ENCODE peak calls at places on chromosomes 7 and 10, in eight cellular contexts. Z is MM.1S; Q is stimulated activated CD4-positive, alpha-beta T cell treated with anti-CD3 and anti-CD28 coated beads, TNF-alpha, amount 100 ng/mL, for 1 hour; U is DMS153; W is HCT116; D is amygdala; A is NCI-H1092; L is kidney. I is an unnamed sample.

GRCh38 chr10:34908472-34908871 is 93.4 kb upstream of the PARD3 start:
- DNase-seq in Z (no peak), Q (no peak), U (no peak), W (no peak), D (no peak), A (no peak), L (no peak), I (peak; percentile 72)

GRCh38 chr7:148330124-148330818 is 260.3 kb upstream of the C7orf33 start:
- DNase-seq in Z (no peak), Q (no peak), U (no peak), W (no peak), D (no peak), A (no peak), L (no peak), I (no peak)

GRCh38 chr7:85695041-85695990 is 508.5 kb upstream of the SEMA3D start:
- DNase-seq in Z (no peak), Q (no peak), U (no peak), W (no peak), D (no peak), A (no peak), L (no peak), I (no peak)

GRCh38 chr10:16674147-16674703 is 143.0 kb downstream of the RSU1 start:
- DNase-seq in Z (no peak), Q (no peak), U (peak; percentile 73), W (no peak), D (no peak), A (peak; percentile 56), L (no peak), I (no peak)

GRCh38 chr10:14330390-14331071 is at the start of gene FRMD4A:
- DNase-seq in Z (no peak), Q (no peak), U (no peak), W (no peak), D (no peak), A (no peak), L (no peak), I (no peak)

GRCh38 chr7:144454256-144455039 is 51.0 kb upstream of the NOBOX start:
- DNase-seq in Z (peak; percentile 21), Q (no peak), U (no peak), W (peak; percentile 8), D (no peak), A (no peak), L (no peak), I (no peak)

GRCh38 chr10:88095291-88095721 is 231.9 kb downstream of the PTEN start:
- DNase-seq in Z (no peak), Q (no peak), U (no peak), W (no peak), D (no peak), A (no peak), L (no peak), I (no peak)

GRCh38 chr7:32063614-32064013 is 6.6 kb downstream of the PDE1C start:
- DNase-seq in Z (no peak), Q (no peak), U (no peak), W (no peak), D (no peak), A (no peak), L (no peak), I (no peak)

GRCh38 chr10:81957976-81958375 is 83.0 kb downstream of the NRG3 start:
- DNase-seq in Z (no peak), Q (no peak), U (no peak), W (no peak), D (no peak), A (no peak), L (no peak), I (no peak)

GRCh38 chr10:47326306-47326926 is 4.2 kb downstream of the GDF2 start:
- DNase-seq in Z (no peak), Q (no peak), U (no peak), W (no peak), D (no peak), A (no peak), L (peak; percentile 40), I (no peak)

GRCh38 chr7:43646603-43647313 is 63.9 kb downstream of the STK17A start:
- DNase-seq in Z (peak; percentile 55), Q (no peak), U (no peak), W (no peak), D (no peak), A (no peak), L (no peak), I (no peak)

GRCh38 chr10:17622061-17622460 is 4.9 kb upstream of the HACD1 start:
- DNase-seq in Z (no peak), Q (no peak), U (no peak), W (no peak), D (no peak), A (no peak), L (no peak), I (no peak)

GRCh38 chr10:124142960-124143359 is 49.6 kb upstream of the CHST15 start:
- DNase-seq in Z (no peak), Q (no peak), U (no peak), W (no peak), D (no peak), A (no peak), L (peak; percentile 49), I (peak; percentile 68)

GRCh38 chr10:107546239-107546638 is 381.7 kb upstream of the SORCS1 start:
- DNase-seq in Z (no peak), Q (no peak), U (no peak), W (no peak), D (no peak), A (no peak), L (no peak), I (no peak)

GRCh38 chr10:97844672-97845071 is 5.0 kb upstream of the GOLGA7B start:
- DNase-seq in Z (no peak), Q (no peak), U (no peak), W (no peak), D (no peak), A (no peak), L (no peak), I (no peak)

GRCh38 chr10:5882961-5883360 is 6.7 kb downstream of the ANKRD16 start:
- DNase-seq in Z (no peak), Q (no peak), U (no peak), W (no peak), D (no peak), A (no peak), L (no peak), I (no peak)

GRCh38 chr7:114789161-114789560 is 132.7 kb upstream of the MDFIC start:
- DNase-seq in Z (no peak), Q (no peak), U (no peak), W (no peak), D (no peak), A (no peak), L (no peak), I (no peak)

GRCh38 chr10:78464856-78465221 is 431.2 kb downstream of the RPS24 start:
- DNase-seq in Z (no peak), Q (no peak), U (no peak), W (no peak), D (no peak), A (no peak), L (no peak), I (peak; percentile 68)

GRCh38 chr7:155800741-155801267 is 11.5 kb downstream of the SHH start:
- DNase-seq in Z (no peak), Q (no peak), U (no peak), W (no peak), D (no peak), A (no peak), L (peak; percentile 65), I (peak; percentile 64)

GRCh38 chr10:72802291-72803118 is 91.0 kb upstream of the OIT3 start:
- DNase-seq in Z (no peak), Q (no peak), U (no peak), W (no peak), D (no peak), A (no peak), L (no peak), I (no peak)

GRCh38 chr10:47186941-47187340 is 113.1 kb upstream of the GDF10 start:
- DNase-seq in Z (no peak), Q (no peak), U (no peak), W (no peak), D (no peak), A (no peak), L (no peak), I (no peak)

GRCh38 chr7:148699772-148700629 is 1.3 kb downstream of the CUL1 start:
- DNase-seq in Z (peak; percentile 46), Q (no peak), U (no peak), W (no peak), D (no peak), A (no peak), L (no peak), I (no peak)

GRCh38 chr7:6284055-6284400 is 11.6 kb upstream of the CYTH3 start:
- DNase-seq in Z (no peak), Q (no peak), U (no peak), W (no peak), D (no peak), A (no peak), L (no peak), I (no peak)

GRCh38 chr7:149686001-149686400 is 87.4 kb downstream of the ZNF467 start:
- DNase-seq in Z (no peak), Q (no peak), U (no peak), W (no peak), D (no peak), A (no peak), L (no peak), I (no peak)

GRCh38 chr7:44969049-44969700 is 9.6 kb downstream of the MYO1G start:
- DNase-seq in Z (no peak), Q (no peak), U (no peak), W (no peak), D (no peak), A (no peak), L (peak; percentile 51), I (no peak)

GRCh38 chr10:110305767-110306451 is 1.2 kb upstream of the SMNDC1 start:
- DNase-seq in Z (peak; percentile 89), Q (peak; percentile 36), U (peak; percentile 64), W (peak; percentile 84), D (no peak), A (peak; percentile 10), L (no peak), I (no peak)

GRCh38 chr7:137975223-137975622 is 26.7 kb downstream of the CREB3L2 start:
- DNase-seq in Z (no peak), Q (no peak), U (no peak), W (no peak), D (no peak), A (no peak), L (peak; percentile 74), I (no peak)

GRCh38 chr10:131175891-131176290 is 135.6 kb downstream of the TCERG1L start:
- DNase-seq in Z (no peak), Q (no peak), U (no peak), W (no peak), D (no peak), A (no peak), L (no peak), I (peak; percentile 59)

GRCh38 chr10:5732141-5732540 is 47.5 kb downstream of the TASOR2 start:
- DNase-seq in Z (no peak), Q (no peak), U (no peak), W (no peak), D (no peak), A (no peak), L (no peak), I (no peak)

GRCh38 chr10:116084166-116084565 is 188.8 kb downstream of the GFRA1 start:
- DNase-seq in Z (no peak), Q (no peak), U (no peak), W (no peak), D (no peak), A (no peak), L (no peak), I (no peak)

GRCh38 chr7:36937754-36938551 is 213.7 kb upstream of the AOAH start:
- DNase-seq in Z (peak; percentile 71), Q (no peak), U (no peak), W (no peak), D (no peak), A (no peak), L (no peak), I (no peak)

GRCh38 chr7:82183633-82184032 is 259.9 kb downstream of the CACNA2D1 start:
- DNase-seq in Z (no peak), Q (no peak), U (no peak), W (no peak), D (no peak), A (no peak), L (no peak), I (no peak)

GRCh38 chr10:104367856-104368255 is 14.2 kb downstream of the CFAP58 start:
- DNase-seq in Z (no peak), Q (no peak), U (no peak), W (no peak), D (no peak), A (no peak), L (no peak), I (no peak)

GRCh38 chr10:15306881-15307280 is 64.2 kb downstream of the FAM171A1 start:
- DNase-seq in Z (no peak), Q (no peak), U (no peak), W (no peak), D (no peak), A (no peak), L (no peak), I (no peak)

I was measured in posterior vena cava.